ENCODE peak calls at places on chromosome 1, in eight cellular contexts. One of them, this sample, is unnamed.

GRCh38 chr1:162168935-162169545 is 99.5 kb downstream of the NOS1AP start:
- DNase-seq in NCI-H1694 treated with DMSO at 0.1 percent for 48 hours: peak
- DNase-seq in PC-3: no peak
- DNase-seq in NCI-H510A: no peak
- DNase-seq in C1 segment of cervical spinal cord: no peak
- DNase-seq in stimulated activated CD4-positive, alpha-beta T cell treated with anti-CD3 and anti-CD28 coated beads, Interleukin-4, amount 100 ng/mL, for 4 hours: no peak
- DNase-seq in H54: no peak
- DNase-seq in GM20000: no peak
- DNase-seq in this sample: no peak

GRCh38 chr1:94873520-94874351 is 53.2 kb downstream of the CNN3 start:
- DNase-seq in NCI-H1694 treated with DMSO at 0.1 percent for 48 hours: peak
- DNase-seq in PC-3: no peak
- DNase-seq in NCI-H510A: peak
- DNase-seq in C1 segment of cervical spinal cord: peak
- DNase-seq in stimulated activated CD4-positive, alpha-beta T cell treated with anti-CD3 and anti-CD28 coated beads, Interleukin-4, amount 100 ng/mL, for 4 hours: no peak
- DNase-seq in H54: no peak
- DNase-seq in GM20000: no peak
- DNase-seq in this sample: no peak

GRCh38 chr1:67097305-67097704 is 37.5 kb downstream of the C1orf141 start:
- DNase-seq in NCI-H1694 treated with DMSO at 0.1 percent for 48 hours: no peak
- DNase-seq in PC-3: no peak
- DNase-seq in NCI-H510A: no peak
- DNase-seq in C1 segment of cervical spinal cord: no peak
- DNase-seq in stimulated activated CD4-positive, alpha-beta T cell treated with anti-CD3 and anti-CD28 coated beads, Interleukin-4, amount 100 ng/mL, for 4 hours: no peak
- DNase-seq in H54: no peak
- DNase-seq in GM20000: no peak
- DNase-seq in this sample: no peak

GRCh38 chr1:245054105-245054831 is 100.5 kb upstream of the KIF26B start:
- DNase-seq in NCI-H1694 treated with DMSO at 0.1 percent for 48 hours: no peak
- DNase-seq in PC-3: no peak
- DNase-seq in NCI-H510A: no peak
- DNase-seq in C1 segment of cervical spinal cord: peak
- DNase-seq in stimulated activated CD4-positive, alpha-beta T cell treated with anti-CD3 and anti-CD28 coated beads, Interleukin-4, amount 100 ng/mL, for 4 hours: no peak
- DNase-seq in H54: no peak
- DNase-seq in GM20000: no peak
- DNase-seq in this sample: no peak

GRCh38 chr1:244878681-244879080 is 14.3 kb upstream of the HNRNPU start:
- DNase-seq in NCI-H1694 treated with DMSO at 0.1 percent for 48 hours: no peak
- DNase-seq in PC-3: no peak
- DNase-seq in NCI-H510A: no peak
- DNase-seq in C1 segment of cervical spinal cord: no peak
- DNase-seq in stimulated activated CD4-positive, alpha-beta T cell treated with anti-CD3 and anti-CD28 coated beads, Interleukin-4, amount 100 ng/mL, for 4 hours: no peak
- DNase-seq in H54: no peak
- DNase-seq in GM20000: no peak
- DNase-seq in this sample: no peak

GRCh38 chr1:41954533-41954944 is 35.8 kb upstream of the HIVEP3 start:
- DNase-seq in NCI-H1694 treated with DMSO at 0.1 percent for 48 hours: no peak
- DNase-seq in PC-3: peak
- DNase-seq in NCI-H510A: no peak
- DNase-seq in C1 segment of cervical spinal cord: no peak
- DNase-seq in stimulated activated CD4-positive, alpha-beta T cell treated with anti-CD3 and anti-CD28 coated beads, Interleukin-4, amount 100 ng/mL, for 4 hours: no peak
- DNase-seq in H54: peak
- DNase-seq in GM20000: no peak
- DNase-seq in this sample: no peak

GRCh38 chr1:54249798-54250497 is 50.0 kb downstream of the MRPL37 start:
- DNase-seq in NCI-H1694 treated with DMSO at 0.1 percent for 48 hours: no peak
- DNase-seq in PC-3: peak
- DNase-seq in NCI-H510A: no peak
- DNase-seq in C1 segment of cervical spinal cord: no peak
- DNase-seq in stimulated activated CD4-positive, alpha-beta T cell treated with anti-CD3 and anti-CD28 coated beads, Interleukin-4, amount 100 ng/mL, for 4 hours: no peak
- DNase-seq in H54: peak
- DNase-seq in GM20000: no peak
- DNase-seq in this sample: no peak

GRCh38 chr1:232398823-232399222 is 231.1 kb downstream of the SIPA1L2 start:
- DNase-seq in NCI-H1694 treated with DMSO at 0.1 percent for 48 hours: no peak
- DNase-seq in PC-3: no peak
- DNase-seq in NCI-H510A: no peak
- DNase-seq in C1 segment of cervical spinal cord: no peak
- DNase-seq in stimulated activated CD4-positive, alpha-beta T cell treated with anti-CD3 and anti-CD28 coated beads, Interleukin-4, amount 100 ng/mL, for 4 hours: no peak
- DNase-seq in H54: no peak
- DNase-seq in GM20000: no peak
- DNase-seq in this sample: no peak

GRCh38 chr1:1359316-1359667 is 937 bp upstream of the MXRA8 start:
- DNase-seq in NCI-H1694 treated with DMSO at 0.1 percent for 48 hours: no peak
- DNase-seq in PC-3: no peak
- DNase-seq in NCI-H510A: no peak
- DNase-seq in C1 segment of cervical spinal cord: no peak
- DNase-seq in stimulated activated CD4-positive, alpha-beta T cell treated with anti-CD3 and anti-CD28 coated beads, Interleukin-4, amount 100 ng/mL, for 4 hours: no peak
- DNase-seq in H54: no peak
- DNase-seq in GM20000: no peak
- DNase-seq in this sample: no peak

GRCh38 chr1:100302756-100303155 is 36.7 kb downstream of the RTCA start:
- DNase-seq in NCI-H1694 treated with DMSO at 0.1 percent for 48 hours: no peak
- DNase-seq in PC-3: no peak
- DNase-seq in NCI-H510A: no peak
- DNase-seq in C1 segment of cervical spinal cord: no peak
- DNase-seq in stimulated activated CD4-positive, alpha-beta T cell treated with anti-CD3 and anti-CD28 coated beads, Interleukin-4, amount 100 ng/mL, for 4 hours: no peak
- DNase-seq in H54: no peak
- DNase-seq in GM20000: no peak
- DNase-seq in this sample: no peak

GRCh38 chr1:226954337-226954736 is 14.2 kb downstream of the COQ8A start:
- DNase-seq in NCI-H1694 treated with DMSO at 0.1 percent for 48 hours: no peak
- DNase-seq in PC-3: no peak
- DNase-seq in NCI-H510A: no peak
- DNase-seq in C1 segment of cervical spinal cord: no peak
- DNase-seq in stimulated activated CD4-positive, alpha-beta T cell treated with anti-CD3 and anti-CD28 coated beads, Interleukin-4, amount 100 ng/mL, for 4 hours: no peak
- DNase-seq in H54: no peak
- DNase-seq in GM20000: no peak
- DNase-seq in this sample: no peak

GRCh38 chr1:145985502-145986439 is 10.6 kb downstream of the TXNIP start:
- DNase-seq in NCI-H1694 treated with DMSO at 0.1 percent for 48 hours: no peak
- DNase-seq in PC-3: peak
- DNase-seq in NCI-H510A: peak
- DNase-seq in C1 segment of cervical spinal cord: no peak
- DNase-seq in stimulated activated CD4-positive, alpha-beta T cell treated with anti-CD3 and anti-CD28 coated beads, Interleukin-4, amount 100 ng/mL, for 4 hours: no peak
- DNase-seq in H54: no peak
- DNase-seq in GM20000: no peak
- DNase-seq in this sample: no peak

GRCh38 chr1:187236145-187236544 is 407.4 kb downstream of the PLA2G4A start:
- DNase-seq in NCI-H1694 treated with DMSO at 0.1 percent for 48 hours: no peak
- DNase-seq in PC-3: no peak
- DNase-seq in NCI-H510A: no peak
- DNase-seq in C1 segment of cervical spinal cord: no peak
- DNase-seq in stimulated activated CD4-positive, alpha-beta T cell treated with anti-CD3 and anti-CD28 coated beads, Interleukin-4, amount 100 ng/mL, for 4 hours: no peak
- DNase-seq in H54: no peak
- DNase-seq in GM20000: no peak
- DNase-seq in this sample: no peak

GRCh38 chr1:30286984-30287839 is 436.2 kb downstream of the MATN1 start:
- DNase-seq in NCI-H1694 treated with DMSO at 0.1 percent for 48 hours: no peak
- DNase-seq in PC-3: no peak
- DNase-seq in NCI-H510A: no peak
- DNase-seq in C1 segment of cervical spinal cord: no peak
- DNase-seq in stimulated activated CD4-positive, alpha-beta T cell treated with anti-CD3 and anti-CD28 coated beads, Interleukin-4, amount 100 ng/mL, for 4 hours: no peak
- DNase-seq in H54: no peak
- DNase-seq in GM20000: no peak
- DNase-seq in this sample: no peak

GRCh38 chr1:43274125-43274803 is 4.5 kb downstream of the TMEM125 start:
- DNase-seq in NCI-H1694 treated with DMSO at 0.1 percent for 48 hours: no peak
- DNase-seq in PC-3: peak
- DNase-seq in NCI-H510A: peak
- DNase-seq in C1 segment of cervical spinal cord: no peak
- DNase-seq in stimulated activated CD4-positive, alpha-beta T cell treated with anti-CD3 and anti-CD28 coated beads, Interleukin-4, amount 100 ng/mL, for 4 hours: peak
- DNase-seq in H54: peak
- DNase-seq in GM20000: no peak
- DNase-seq in this sample: peak

GRCh38 chr1:10789392-10790154 is 6.9 kb downstream of the CASZ1 start:
- DNase-seq in NCI-H1694 treated with DMSO at 0.1 percent for 48 hours: no peak
- DNase-seq in PC-3: no peak
- DNase-seq in NCI-H510A: no peak
- DNase-seq in C1 segment of cervical spinal cord: no peak
- DNase-seq in stimulated activated CD4-positive, alpha-beta T cell treated with anti-CD3 and anti-CD28 coated beads, Interleukin-4, amount 100 ng/mL, for 4 hours: no peak
- DNase-seq in H54: no peak
- DNase-seq in GM20000: no peak
- DNase-seq in this sample: no peak

GRCh38 chr1:31783846-31784245 is 19.7 kb upstream of the ADGRB2 start:
- DNase-seq in NCI-H1694 treated with DMSO at 0.1 percent for 48 hours: no peak
- DNase-seq in PC-3: no peak
- DNase-seq in NCI-H510A: no peak
- DNase-seq in C1 segment of cervical spinal cord: no peak
- DNase-seq in stimulated activated CD4-positive, alpha-beta T cell treated with anti-CD3 and anti-CD28 coated beads, Interleukin-4, amount 100 ng/mL, for 4 hours: no peak
- DNase-seq in H54: no peak
- DNase-seq in GM20000: no peak
- DNase-seq in this sample: no peak

GRCh38 chr1:235984041-235984820 is 80.7 kb downstream of the NID1 start:
- DNase-seq in NCI-H1694 treated with DMSO at 0.1 percent for 48 hours: no peak
- DNase-seq in PC-3: peak
- DNase-seq in NCI-H510A: no peak
- DNase-seq in C1 segment of cervical spinal cord: no peak
- DNase-seq in stimulated activated CD4-positive, alpha-beta T cell treated with anti-CD3 and anti-CD28 coated beads, Interleukin-4, amount 100 ng/mL, for 4 hours: no peak
- DNase-seq in H54: peak
- DNase-seq in GM20000: no peak
- DNase-seq in this sample: no peak

GRCh38 chr1:171751208-171751607 is 9.3 kb upstream of the VAMP4 start:
- DNase-seq in NCI-H1694 treated with DMSO at 0.1 percent for 48 hours: no peak
- DNase-seq in PC-3: no peak
- DNase-seq in NCI-H510A: no peak
- DNase-seq in C1 segment of cervical spinal cord: no peak
- DNase-seq in stimulated activated CD4-positive, alpha-beta T cell treated with anti-CD3 and anti-CD28 coated beads, Interleukin-4, amount 100 ng/mL, for 4 hours: no peak
- DNase-seq in H54: no peak
- DNase-seq in GM20000: no peak
- DNase-seq in this sample: no peak

GRCh38 chr1:167708940-167709389 is 12.8 kb upstream of the MPZL1 start:
- DNase-seq in NCI-H1694 treated with DMSO at 0.1 percent for 48 hours: no peak
- DNase-seq in PC-3: no peak
- DNase-seq in NCI-H510A: no peak
- DNase-seq in C1 segment of cervical spinal cord: no peak
- DNase-seq in stimulated activated CD4-positive, alpha-beta T cell treated with anti-CD3 and anti-CD28 coated beads, Interleukin-4, amount 100 ng/mL, for 4 hours: no peak
- DNase-seq in H54: no peak
- DNase-seq in GM20000: no peak
- DNase-seq in this sample: peak

GRCh38 chr1:7707527-7707926 is 63.6 kb upstream of the VAMP3 start:
- DNase-seq in NCI-H1694 treated with DMSO at 0.1 percent for 48 hours: no peak
- DNase-seq in PC-3: no peak
- DNase-seq in NCI-H510A: no peak
- DNase-seq in C1 segment of cervical spinal cord: no peak
- DNase-seq in stimulated activated CD4-positive, alpha-beta T cell treated with anti-CD3 and anti-CD28 coated beads, Interleukin-4, amount 100 ng/mL, for 4 hours: no peak
- DNase-seq in H54: no peak
- DNase-seq in GM20000: no peak
- DNase-seq in this sample: no peak

GRCh38 chr1:208025036-208025435 is 114.1 kb upstream of the CD34 start:
- DNase-seq in NCI-H1694 treated with DMSO at 0.1 percent for 48 hours: no peak
- DNase-seq in PC-3: no peak
- DNase-seq in NCI-H510A: no peak
- DNase-seq in C1 segment of cervical spinal cord: peak
- DNase-seq in stimulated activated CD4-positive, alpha-beta T cell treated with anti-CD3 and anti-CD28 coated beads, Interleukin-4, amount 100 ng/mL, for 4 hours: no peak
- DNase-seq in H54: no peak
- DNase-seq in GM20000: no peak
- DNase-seq in this sample: no peak

GRCh38 chr1:9960705-9961562 is 17.7 kb downstream of the NMNAT1 start:
- DNase-seq in NCI-H1694 treated with DMSO at 0.1 percent for 48 hours: peak
- DNase-seq in PC-3: no peak
- DNase-seq in NCI-H510A: peak
- DNase-seq in C1 segment of cervical spinal cord: no peak
- DNase-seq in stimulated activated CD4-positive, alpha-beta T cell treated with anti-CD3 and anti-CD28 coated beads, Interleukin-4, amount 100 ng/mL, for 4 hours: no peak
- DNase-seq in H54: no peak
- DNase-seq in GM20000: peak
- DNase-seq in this sample: peak

GRCh38 chr1:212671342-212672031 is 28.2 kb downstream of the BATF3 start:
- DNase-seq in NCI-H1694 treated with DMSO at 0.1 percent for 48 hours: peak
- DNase-seq in PC-3: peak
- DNase-seq in NCI-H510A: peak
- DNase-seq in C1 segment of cervical spinal cord: peak
- DNase-seq in stimulated activated CD4-positive, alpha-beta T cell treated with anti-CD3 and anti-CD28 coated beads, Interleukin-4, amount 100 ng/mL, for 4 hours: no peak
- DNase-seq in H54: peak
- DNase-seq in GM20000: no peak
- DNase-seq in this sample: peak

GRCh38 chr1:25699501-25700089 is 83.0 kb downstream of the MAN1C1 start:
- DNase-seq in NCI-H1694 treated with DMSO at 0.1 percent for 48 hours: peak
- DNase-seq in PC-3: no peak
- DNase-seq in NCI-H510A: no peak
- DNase-seq in C1 segment of cervical spinal cord: no peak
- DNase-seq in stimulated activated CD4-positive, alpha-beta T cell treated with anti-CD3 and anti-CD28 coated beads, Interleukin-4, amount 100 ng/mL, for 4 hours: no peak
- DNase-seq in H54: no peak
- DNase-seq in GM20000: no peak
- DNase-seq in this sample: no peak